ENCODE peak calls at places on chromosome 4, in five cellular contexts. C, R, D, F and O are unnamed samples.

GRCh38 chr4:59540311-59540710 is 1659.8 kb upstream of the ADGRL3 start:
- DNase-seq in D (no peak), C (no peak), R (no peak), F (no peak), O (no peak)

GRCh38 chr4:121555315-121556107 is 141.3 kb downstream of the ANXA5 start:
- DNase-seq in C (no peak), D (peak), F (no peak), R (no peak), O (peak)

GRCh38 chr4:40070387-40070786 is 13.7 kb downstream of the N4BP2 start:
- DNase-seq in D (no peak), F (no peak), R (no peak), C (no peak), O (no peak)

GRCh38 chr4:123291329-123291728 is 105.3 kb upstream of the SPRY1 start:
- DNase-seq in F (no peak), D (no peak), C (no peak), R (peak), O (no peak)

GRCh38 chr4:139085141-139085540 is 69.6 kb downstream of the NOCT start:
- DNase-seq in D (peak), F (no peak), R (peak), C (no peak), O (peak)

GRCh38 chr4:159267940-159268327 is 165.1 kb downstream of the RAPGEF2 start:
- DNase-seq in D (no peak), C (no peak), F (no peak), R (peak), O (peak)

GRCh38 chr4:11618666-11619282 is 190.1 kb upstream of the HS3ST1 start:
- DNase-seq in D (no peak), R (no peak), C (peak), F (no peak), O (no peak)

GRCh38 chr4:10582059-10582686 is 102.4 kb downstream of the CLNK start:
- DNase-seq in C (peak), R (peak), D (peak), F (no peak), O (peak)

GRCh38 chr4:71231073-71231752 is 107.6 kb upstream of the SLC4A4 start:
- DNase-seq in R (peak), D (peak), F (peak), C (peak), O (peak)

GRCh38 chr4:139619644-139620043 is 46.0 kb upstream of the MGST2 start:
- DNase-seq in F (no peak), R (no peak), D (peak), C (peak), O (peak)

GRCh38 chr4:83150563-83151330 is 36.2 kb upstream of the PLAC8 start:
- DNase-seq in D (peak), C (peak), R (no peak), F (no peak), O (peak)

GRCh38 chr4:74933562-74934015 is 673 bp downstream of the PARM1 start:
- DNase-seq in F (no peak), D (peak), R (peak), C (peak), O (peak)

GRCh38 chr4:105996845-105997244 is 101.6 kb downstream of the NPNT start:
- DNase-seq in R (no peak), C (peak), D (no peak), F (no peak), O (no peak)

GRCh38 chr4:100017627-100018310 is 67.7 kb upstream of the H2AZ1 start:
- DNase-seq in C (no peak), R (no peak), F (no peak), D (peak), O (no peak)

GRCh38 chr4:165748321-165748720 is 124.7 kb upstream of the TLL1 start:
- DNase-seq in D (no peak), R (no peak), C (no peak), F (no peak), O (no peak)

GRCh38 chr4:96598465-96598864 is 758.6 kb downstream of the PDHA2 start:
- DNase-seq in R (no peak), F (peak), C (peak), D (no peak), O (peak)

GRCh38 chr4:84750956-84751275 is 168.0 kb downstream of the CDS1 start:
- DNase-seq in R (no peak), D (no peak), F (no peak), C (no peak), O (no peak)

GRCh38 chr4:139833131-139833930 is 167.7 kb downstream of the MGST2 start:
- DNase-seq in F (no peak), R (no peak), C (no peak), D (no peak), O (no peak)

GRCh38 chr4:47270226-47270888 is 193.1 kb downstream of the COMMD8 start:
- DNase-seq in D (no peak), C (peak), F (no peak), R (no peak), O (no peak)

GRCh38 chr4:95728145-95728544 is 111.7 kb upstream of the PDHA2 start:
- DNase-seq in D (peak), R (peak), C (no peak), F (peak), O (peak)

GRCh38 chr4:149631629-149632028 is 184.0 kb downstream of the IQCM start:
- DNase-seq in F (no peak), C (no peak), R (no peak), D (no peak), O (no peak)

GRCh38 chr4:136927172-136927571 is 605.1 kb downstream of the PCDH18 start:
- DNase-seq in R (peak), F (no peak), C (no peak), D (peak), O (peak)

GRCh38 chr4:146998157-146998556 is 52.5 kb upstream of the TTC29 start:
- DNase-seq in D (peak), F (no peak), C (no peak), R (no peak), O (no peak)

GRCh38 chr4:87478732-87479250 is 50.4 kb downstream of the SPARCL1 start:
- DNase-seq in C (no peak), R (no peak), D (no peak), F (no peak), O (no peak)

GRCh38 chr4:174210952-174211490 is 72.4 kb downstream of the FBXO8 start:
- DNase-seq in C (no peak), D (peak), F (no peak), R (no peak), O (no peak)

GRCh38 chr4:158782539-158783360 is 13.9 kb downstream of the FNIP2 start:
- DNase-seq in R (peak), D (peak), F (no peak), C (peak), O (no peak)

GRCh38 chr4:80202784-80203553 is 5.7 kb downstream of the PRDM8 start:
- DNase-seq in D (peak), F (no peak), R (no peak), C (peak), O (peak)

GRCh38 chr4:89640620-89641366 is 196.2 kb downstream of the SNCA start:
- DNase-seq in C (peak), R (peak), F (no peak), D (peak), O (peak)

GRCh38 chr4:92305878-92306520 is 2.2 kb downstream of the GRID2 start:
- DNase-seq in F (no peak), C (peak), D (no peak), R (no peak), O (no peak)

GRCh38 chr4:151753056-151753455 is 7.8 kb downstream of the GATB start:
- DNase-seq in R (no peak), F (no peak), D (peak), C (no peak), O (peak)

GRCh38 chr4:143251781-143252180 is 67.1 kb downstream of the USP38 start:
- DNase-seq in C (no peak), R (peak), D (peak), F (peak), O (peak)

GRCh38 chr4:85963231-85963630 is 396.6 kb downstream of the MAPK10 start:
- DNase-seq in D (no peak), C (no peak), F (no peak), R (no peak), O (no peak)

GRCh38 chr4:118935819-118936218 is 47.2 kb downstream of the SYNPO2 start:
- DNase-seq in D (no peak), C (no peak), R (no peak), F (no peak), O (no peak)

GRCh38 chr4:89598602-89599001 is 238.4 kb downstream of the SNCA start:
- DNase-seq in D (peak), R (peak), C (peak), F (no peak), O (peak)

GRCh38 chr4:985123-985830 is 1.6 kb upstream of the IDUA start:
- DNase-seq in C (peak), D (peak), F (no peak), R (no peak), O (peak)

GRCh38 chr4:70739496-70740337 is 18.0 kb downstream of the RUFY3 start:
- DNase-seq in C (no peak), D (no peak), F (no peak), R (no peak), O (no peak)

GRCh38 chr4:41865306-41865980 is 69.8 kb upstream of the TMEM33 start:
- DNase-seq in C (no peak), D (peak), R (no peak), F (peak), O (peak)

GRCh38 chr4:153116801-153117200 is 87.4 kb upstream of the TRIM2 start:
- DNase-seq in C (no peak), R (no peak), D (no peak), F (no peak), O (no peak)

GRCh38 chr4:87317527-87317926 is 5.2 kb downstream of the HSD17B13 start:
- DNase-seq in D (peak), C (peak), F (peak), R (no peak), O (peak)

GRCh38 chr4:165433529-165433928 is 54.7 kb downstream of the CPE start:
- DNase-seq in R (no peak), C (peak), D (peak), F (no peak), O (no peak)

GRCh38 chr4:52715255-52715897 is 35.8 kb downstream of the ERVMER34-1 start:
- DNase-seq in F (no peak), D (no peak), R (no peak), C (no peak), O (no peak)
- H3K4me3 ChIP-seq in F (no peak), D (no peak), R (no peak), C (no peak), O (no peak)

GRCh38 chr4:108024078-108024990 is 34.6 kb downstream of the HADH start:
- DNase-seq in F (no peak), D (no peak), C (no peak), R (no peak), O (no peak)

GRCh38 chr4:108013332-108013731 is 23.6 kb downstream of the HADH start:
- DNase-seq in R (no peak), F (no peak), D (no peak), C (no peak), O (no peak)

GRCh38 chr4:108013955-108014354 is 24.3 kb downstream of the HADH start:
- DNase-seq in F (no peak), R (no peak), C (no peak), D (no peak), O (no peak)

GRCh38 chr4:108018038-108018883 is 28.6 kb downstream of the HADH start:
- DNase-seq in D (peak), R (peak), C (peak), F (no peak), O (peak)

DNA sequence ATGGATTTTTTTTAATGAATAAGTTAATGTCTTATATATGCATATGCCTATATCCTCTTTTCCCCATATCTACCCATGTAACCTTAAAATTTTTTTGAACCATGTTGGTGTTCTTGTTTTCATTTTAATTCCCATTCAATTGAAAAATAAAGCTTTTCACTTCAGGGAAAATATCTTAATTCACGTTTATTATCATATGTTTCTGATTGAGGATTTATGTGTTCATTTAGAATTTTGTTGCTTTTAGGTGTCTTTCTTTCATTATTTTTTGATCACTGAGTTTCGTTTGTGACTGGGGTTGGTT is 29.1 kb downstream of the HADH start:
- DNase-seq in D (no peak), C (no peak), F (no peak), R (no peak), O (no peak)
- TF ChIP-seq CTCF in D (no peak), C (no peak), F (no peak), R (no peak), O (no peak)

GRCh38 chr4:56123051-56123450 is 174.3 kb downstream of the CEP135 start:
- DNase-seq in D (no peak), F (peak), C (no peak), R (no peak), O (no peak)
- H3K4me3 ChIP-seq in D (no peak), F (no peak), C (no peak), R (no peak), O (no peak)

DNA sequence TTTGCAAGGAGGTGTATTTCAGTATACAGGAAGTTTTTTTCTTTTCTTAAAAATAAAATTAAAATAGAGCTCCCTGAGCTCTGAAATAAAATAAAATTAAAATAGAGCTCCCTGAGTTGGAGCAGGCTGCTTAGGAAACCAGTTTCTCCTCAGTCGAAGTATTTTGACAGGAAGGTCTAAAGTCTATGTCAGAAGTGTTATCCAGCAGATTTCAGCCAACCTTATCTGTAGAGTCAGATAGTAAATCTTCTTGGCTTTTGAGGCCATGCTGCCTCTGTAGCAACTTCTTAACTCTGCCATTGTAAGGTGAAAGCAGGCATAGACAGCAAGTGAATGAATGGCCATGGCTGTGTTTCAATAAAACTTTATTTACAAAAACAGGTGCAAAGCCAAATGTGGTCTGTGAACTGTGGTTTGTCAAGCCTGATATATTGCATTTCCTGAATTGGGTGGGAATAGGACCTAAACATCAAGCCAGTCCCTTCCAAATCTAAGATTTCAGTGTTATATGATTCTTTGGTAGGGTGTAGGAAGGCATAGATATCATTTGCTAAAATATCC is 9.5 kb upstream of the KLKB1 start:
- DNase-seq in R (no peak), C (peak), F (no peak), D (no peak), O (no peak)
- TF ChIP-seq CTCF in R (no peak), C (no peak), F (no peak), D (no peak), O (no peak)

GRCh38 chr4:183376381-183376780 is 54.2 kb upstream of the CLDN24 start:
- DNase-seq in F (no peak), D (no peak), R (no peak), C (no peak), O (no peak)
- H3K4me3 ChIP-seq in F (no peak), D (no peak), R (no peak), C (no peak), O (no peak)

DNA sequence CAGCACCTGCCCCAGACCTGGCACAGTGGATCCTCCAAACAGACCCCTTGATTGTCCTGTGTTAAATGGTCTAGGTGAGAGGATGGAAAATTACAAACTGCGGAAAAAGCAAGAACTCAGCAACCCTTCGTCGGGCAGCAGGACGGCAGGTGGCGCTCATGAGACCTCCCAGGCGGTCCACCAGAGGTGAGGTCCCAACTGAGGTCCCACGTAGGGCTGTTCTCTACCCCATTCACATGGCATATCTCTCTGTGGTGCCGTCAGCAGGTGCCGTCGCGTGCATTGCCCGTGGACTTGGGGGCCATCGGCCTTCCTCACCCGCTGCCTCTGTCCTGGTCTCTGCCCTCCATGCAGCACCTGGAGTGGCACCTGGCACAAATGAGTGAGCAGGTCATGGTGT is 88.2 kb downstream of the CRMP1 start:
- DNase-seq in C (no peak), D (no peak), F (no peak), R (no peak), O (no peak)
- TF ChIP-seq CTCF in C (no peak), D (no peak), F (peak), R (no peak), O (no peak)

GRCh38 chr4:2388430-2389182 is 29.8 kb downstream of the ZFYVE28 start:
- DNase-seq in F (peak), D (peak), R (peak), C (no peak), O (peak)

GRCh38 chr4:2390146-2390545 is 28.3 kb downstream of the ZFYVE28 start:
- DNase-seq in R (peak), C (no peak), D (no peak), F (no peak), O (no peak)

GRCh38 chr4:2393353-2394270 is 24.8 kb downstream of the ZFYVE28 start:
- DNase-seq in F (no peak), C (peak), D (peak), R (no peak), O (peak)

GRCh38 chr4:2389691-2390090 is 28.8 kb downstream of the ZFYVE28 start:
- DNase-seq in D (no peak), F (no peak), C (no peak), R (no peak), O (no peak)

GRCh38 chr4:2390780-2391490 is 27.5 kb downstream of the ZFYVE28 start:
- DNase-seq in R (no peak), F (no peak), C (no peak), D (no peak), O (no peak)
- H3K4me3 ChIP-seq in R (no peak), F (no peak), C (no peak), D (no peak), O (no peak)

GRCh38 chr4:8320386-8320750 is 50.8 kb downstream of the HTRA3 start:
- DNase-seq in R (no peak), C (no peak), D (peak), F (no peak), O (no peak)
- TF ChIP-seq CTCF in R (peak), C (peak), D (no peak), F (peak), O (peak)

DNA sequence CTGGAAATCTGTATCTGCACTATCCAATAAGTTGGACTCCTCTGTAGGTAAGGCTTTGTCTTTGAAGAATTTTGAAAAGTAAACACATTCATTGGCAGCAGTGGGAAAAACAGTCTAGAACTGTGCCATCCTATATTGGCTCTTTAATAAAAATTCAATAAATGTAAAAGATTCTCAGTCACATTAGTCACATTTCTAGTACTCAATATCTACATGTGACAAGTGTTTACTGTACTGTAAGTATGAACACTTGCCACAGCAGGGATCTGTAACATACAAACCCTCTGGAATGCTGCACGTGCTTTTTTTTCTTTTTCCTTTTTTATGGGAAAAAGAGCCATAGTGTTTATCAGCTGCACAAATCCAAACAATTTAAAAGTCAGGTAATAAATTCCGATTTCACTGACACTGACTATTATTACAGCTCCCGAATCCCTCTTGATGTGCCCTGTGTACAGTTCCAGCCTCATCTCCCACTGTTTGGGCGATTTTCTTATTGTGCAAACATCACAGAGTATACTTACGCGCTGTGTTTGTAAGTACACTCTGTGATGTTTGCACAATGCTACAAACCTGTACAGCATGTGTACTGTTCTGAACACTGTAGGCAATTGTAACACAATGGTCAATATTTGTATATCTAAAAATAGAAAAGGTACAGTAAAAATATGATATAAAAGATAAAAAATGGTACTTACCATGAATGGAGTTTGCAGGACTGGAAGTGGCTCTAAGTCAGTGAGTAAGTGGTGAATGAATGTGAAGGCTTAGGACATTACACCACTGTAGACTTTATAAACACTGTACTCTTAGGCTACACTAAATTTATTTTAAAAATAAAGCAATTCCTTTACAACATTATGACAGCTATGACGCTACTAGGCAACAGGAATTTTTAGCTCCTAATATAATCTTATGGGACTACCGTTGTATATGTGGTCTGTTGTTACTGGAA is 8.7 kb downstream of the PYURF start:
- DNase-seq in D (no peak), F (no peak), C (no peak), R (no peak), O (no peak)
- H3K4me3 ChIP-seq in D (no peak), F (no peak), C (no peak), R (no peak), O (no peak)